ENCODE peak calls at places on chromosomes 1 and 21, in six cellular contexts. R, O, T, I, V and W are unnamed samples.
A peak's percentile ranks its signal among the peaks of the same experiment; 100 is the strongest.

GRCh38 chr1:27656157-27656893 is 15.7 kb downstream of the IFI6 start:
- DNase-seq in R (no peak), O (peak; percentile 55), T (peak; percentile 53), I (peak; percentile 74), V (peak; percentile 77), W (peak; percentile 75)

GRCh38 chr1:197327776-197328364 is 59.8 kb downstream of the CRB1 start:
- DNase-seq in R (no peak), O (no peak), T (no peak), I (peak; percentile 44), V (peak; percentile 16), W (peak; percentile 5)

GRCh38 chr1:107870691-107871090 is 94.3 kb downstream of the VAV3 start:
- DNase-seq in R (no peak), O (no peak), T (no peak), I (peak; percentile 1), V (no peak), W (peak; percentile 52)

GRCh38 chr1:90336552-90337324 is 341.8 kb downstream of the ZNF326 start:
- DNase-seq in R (no peak), O (no peak), T (no peak), I (no peak), V (no peak), W (no peak)

GRCh38 chr1:52629021-52629643 is 3.8 kb upstream of the SHISAL2A start:
- DNase-seq in R (no peak), O (no peak), T (no peak), I (no peak), V (peak; percentile 11), W (no peak)

GRCh38 chr1:161506336-161507223 is 1.3 kb downstream of the FCGR2A start:
- DNase-seq in R (no peak), O (no peak), T (peak; percentile 66), I (peak; percentile 14), V (peak; percentile 54), W (peak; percentile 14)

GRCh38 chr1:145960468-145961108 is 2.8 kb upstream of the LIX1L start:
- DNase-seq in R (peak; percentile 70), O (peak; percentile 41), T (peak; percentile 65), I (peak; percentile 49), V (peak; percentile 51), W (peak; percentile 46)

GRCh38 chr1:55000110-55000815 is 1.5 kb downstream of the BSND start:
- DNase-seq in R (no peak), O (no peak), T (no peak), I (no peak), V (no peak), W (no peak)

GRCh38 chr1:165384016-165384415 is 27.5 kb upstream of the LMX1A start:
- DNase-seq in R (no peak), O (no peak), T (no peak), I (no peak), V (no peak), W (no peak)

GRCh38 chr1:3931310-3931700 is 31.2 kb upstream of the C1orf174 start:
- DNase-seq in R (no peak), O (no peak), T (no peak), I (no peak), V (no peak), W (no peak)

GRCh38 chr21:45788635-45789506 is 145.3 kb downstream of the PCBP3 start:
- DNase-seq in R (no peak), O (no peak), T (no peak), I (no peak), V (peak; percentile 29), W (no peak)

GRCh38 chr1:231699769-231700168 is 73.2 kb downstream of the DISC1 start:
- DNase-seq in R (no peak), O (no peak), T (no peak), I (peak; percentile 20), V (peak; percentile 24), W (no peak)

GRCh38 chr1:58568911-58569310 is 8.1 kb downstream of the TACSTD2 start:
- DNase-seq in R (no peak), O (no peak), T (no peak), I (no peak), V (no peak), W (no peak)

GRCh38 chr1:93552751-93553455 is 105.0 kb downstream of the FNBP1L start:
- DNase-seq in R (no peak), O (no peak), T (no peak), I (peak; percentile 65), V (peak; percentile 53), W (peak; percentile 71)

GRCh38 chr1:29592731-29593130 is 356.4 kb downstream of the PTPRU start:
- DNase-seq in R (no peak), O (no peak), T (no peak), I (no peak), V (no peak), W (no peak)

GRCh38 chr1:226688056-226688748 is 50.9 kb downstream of the ITPKB start:
- DNase-seq in R (no peak), O (no peak), T (no peak), I (no peak), V (no peak), W (no peak)

GRCh38 chr1:79852004-79852403 is 845.5 kb upstream of the ADGRL4 start:
- DNase-seq in R (no peak), O (peak; percentile 9), T (no peak), I (no peak), V (no peak), W (peak; percentile 26)

GRCh38 chr1:155968670-155969069 is 9.7 kb downstream of the ARHGEF2 start:
- DNase-seq in R (no peak), O (no peak), T (no peak), I (peak; percentile 33), V (peak; percentile 72), W (no peak)

GRCh38 chr1:112872551-112872962 is 83.4 kb downstream of the SLC16A1 start:
- DNase-seq in R (no peak), O (no peak), T (no peak), I (peak; percentile 44), V (no peak), W (no peak)

GRCh38 chr1:100469578-100469977 is 68.4 kb upstream of the GPR88 start:
- DNase-seq in R (no peak), O (no peak), T (no peak), I (no peak), V (no peak), W (no peak)

GRCh38 chr1:41483960-41484844 is at the start of gene EDN2:
- DNase-seq in R (no peak), O (no peak), T (peak; percentile 73), I (no peak), V (no peak), W (peak; percentile 71)

GRCh38 chr1:184664042-184664659 is 90.5 kb downstream of the EDEM3 start:
- DNase-seq in R (peak; percentile 55), O (peak; percentile 80), T (peak; percentile 66), I (peak; percentile 73), V (peak; percentile 57), W (peak; percentile 57)

DNA sequence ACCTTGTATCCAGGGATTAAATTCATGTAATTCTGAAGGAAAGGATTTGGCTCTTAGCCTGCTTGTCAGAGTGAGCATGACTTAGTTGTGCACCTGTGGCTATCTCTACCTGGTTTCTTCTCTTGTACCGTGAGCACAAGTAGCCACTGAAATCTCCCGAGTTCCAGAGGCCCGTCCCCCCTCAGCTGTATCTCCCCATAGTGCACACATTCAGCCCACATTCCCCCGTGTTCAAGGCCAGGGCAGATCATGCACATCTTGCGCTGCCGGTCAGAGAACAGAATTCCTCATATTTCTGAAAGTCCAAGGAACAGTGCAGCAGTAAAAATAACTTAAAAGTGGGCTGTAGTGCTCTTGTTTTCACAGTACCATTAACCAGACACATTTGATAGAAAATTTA is 2.4 kb downstream of the TENT5C start:
- DNase-seq in R (peak; percentile 36), O (no peak), T (no peak), I (no peak), V (no peak), W (no peak)
- H3K4me3 ChIP-seq in R (no peak overlapping the region), O (peak overlapping the region; percentile 70), T (no peak overlapping the region), I (no peak overlapping the region), V (peak overlapping the region; percentile 6), W (no peak overlapping the region)

GRCh38 chr1:9691726-9692125 is 40.2 kb downstream of the PIK3CD start:
- DNase-seq in R (no peak), O (no peak), T (no peak), I (no peak), V (peak; percentile 22), W (no peak)
- TF ChIP-seq CTCF in R (no peak), O (no peak), T (no peak), I (no peak), V (no peak), W (no peak)

GRCh38 chr1:204545881-204546280 is 29.7 kb downstream of the MDM4 start:
- DNase-seq in R (no peak), O (no peak), T (no peak), I (no peak), V (no peak), W (no peak)
- H3K4me3 ChIP-seq in R (no peak overlapping the region), O (peak overlapping the region; percentile 23), T (no peak overlapping the region), I (no peak overlapping the region), V (no peak overlapping the region), W (no peak overlapping the region)

GRCh38 chr1:167717351-167717750 is 4.4 kb upstream of the MPZL1 start:
- DNase-seq in R (no peak), O (no peak), T (no peak), I (no peak), V (peak; percentile 64), W (no peak)

GRCh38 chr1:167714098-167714850 is 7.5 kb upstream of the MPZL1 start:
- DNase-seq in R (peak; percentile 93), O (peak; percentile 92), T (peak; percentile 90), I (no peak), V (no peak), W (peak; percentile 86)

GRCh38 chr1:167714851-167715652 is 6.7 kb upstream of the MPZL1 start:
- DNase-seq in R (peak; percentile 90), O (peak; percentile 94), T (peak; percentile 86), I (peak; percentile 94), V (peak; percentile 83), W (peak; percentile 84)

GRCh38 chr1:167713330-167714081 is 8.3 kb upstream of the MPZL1 start:
- DNase-seq in R (no peak), O (peak; percentile 46), T (peak; percentile 32), I (no peak), V (peak; percentile 24), W (no peak)

GRCh38 chr1:167715653-167716302 is 6.0 kb upstream of the MPZL1 start:
- DNase-seq in R (no peak), O (no peak), T (no peak), I (no peak), V (peak; percentile 10), W (no peak)
- TF ChIP-seq CTCF in R (peak; percentile 30), O (no peak), T (no peak), I (no peak), V (no peak), W (no peak)